ENCODE peak calls at places on chromosomes 5 and 9, in ten cellular contexts. R, O, P, L, Z, I, G, A, T and M are unnamed samples.

GRCh38 chr9:71115448-71115975 is 5.9 kb downstream of the TRPM3 start:
- DNase-seq in R (no peak), O (no peak), P (no peak), L (no peak), Z (no peak), I (no peak), G (no peak), A (no peak), T (no peak), M (no peak)

GRCh38 chr5:66915531-66915930 is 281.1 kb downstream of the CD180 start:
- DNase-seq in R (no peak), O (no peak), P (no peak), L (no peak), Z (no peak), I (no peak), G (no peak), A (no peak), T (no peak), M (no peak)

GRCh38 chr5:163161512-163161911 is 275.9 kb upstream of the CCNG1 start:
- DNase-seq in R (no peak), O (no peak), P (no peak), L (no peak), Z (no peak), I (no peak), G (no peak), A (no peak), T (no peak), M (no peak)

GRCh38 chr9:89984214-89984613 is 379.4 kb downstream of the GADD45G start:
- DNase-seq in R (peak; percentile 86), O (no peak), P (no peak), L (no peak), Z (no peak), I (no peak), G (no peak), A (no peak), T (no peak), M (no peak)

GRCh38 chr9:88590558-88591146 is 55.7 kb downstream of the NXNL2 start:
- DNase-seq in R (no peak), O (no peak), P (no peak), L (peak; percentile 33), Z (peak; percentile 17), I (no peak), G (peak; percentile 18), A (no peak), T (no peak), M (no peak)

GRCh38 chr5:91521313-91521712 is 138.2 kb upstream of the ARRDC3 start:
- DNase-seq in R (peak; percentile 6), O (no peak), P (no peak), L (no peak), Z (no peak), I (no peak), G (no peak), A (no peak), T (no peak), M (no peak)

GRCh38 chr5:146098047-146098446 is 7.3 kb downstream of the PLAC8L1 start:
- DNase-seq in R (no peak), O (no peak), P (no peak), L (no peak), Z (no peak), I (no peak), G (no peak), A (no peak), T (no peak), M (no peak)

GRCh38 chr5:93578813-93579560 is 2.0 kb downstream of the NR2F1-AS1 start:
- DNase-seq in R (no peak), O (peak; percentile 49), P (no peak), L (peak; percentile 70), Z (no peak), I (peak; percentile 62), G (peak; percentile 54), A (peak; percentile 78), T (peak; percentile 22), M (no peak)

GRCh38 chr9:107586493-107586892 is 96.9 kb upstream of the KLF4 start:
- DNase-seq in R (no peak), O (no peak), P (no peak), L (no peak), Z (no peak), I (no peak), G (no peak), A (no peak), T (no peak), M (no peak)

GRCh38 chr5:10454591-10455272 is 13.1 kb downstream of the ROPN1L start:
- DNase-seq in R (peak; percentile 37), O (peak; percentile 34), P (no peak), L (no peak), Z (no peak), I (no peak), G (no peak), A (no peak), T (no peak), M (no peak)

GRCh38 chr5:154712518-154713437 is 42.4 kb upstream of the LARP1 start:
- DNase-seq in R (peak; percentile 34), O (no peak), P (no peak), L (no peak), Z (peak; percentile 13), I (peak; percentile 71), G (no peak), A (no peak), T (no peak), M (no peak)

GRCh38 chr9:86721843-86722705 is 225.2 kb downstream of the GAS1 start:
- DNase-seq in R (peak; percentile 72), O (peak; percentile 37), P (no peak), L (no peak), Z (no peak), I (no peak), G (no peak), A (peak; percentile 58), T (no peak), M (peak; percentile 74)

GRCh38 chr5:61768692-61769281 is 436.7 kb downstream of the ZSWIM6 start:
- DNase-seq in R (peak; percentile 45), O (no peak), P (no peak), L (peak; percentile 64), Z (peak; percentile 76), I (no peak), G (peak; percentile 69), A (no peak), T (no peak), M (no peak)

GRCh38 chr5:142235050-142235797 is 89.6 kb downstream of the SPRY4 start:
- DNase-seq in R (peak; percentile 42), O (no peak), P (no peak), L (peak; percentile 62), Z (peak; percentile 41), I (no peak), G (peak; percentile 93), A (no peak), T (no peak), M (no peak)

GRCh38 chr9:22682536-22683392 is 236.1 kb downstream of the DMRTA1 start:
- DNase-seq in R (peak; percentile 62), O (peak; percentile 18), P (no peak), L (no peak), Z (no peak), I (no peak), G (no peak), A (no peak), T (no peak), M (peak; percentile 49)

GRCh38 chr9:129221233-129221632 is 43.2 kb upstream of the IER5L start:
- DNase-seq in R (no peak), O (no peak), P (no peak), L (no peak), Z (no peak), I (no peak), G (no peak), A (no peak), T (no peak), M (no peak)

GRCh38 chr9:78210841-78211301 is 25.0 kb upstream of the CEP78 start:
- DNase-seq in R (no peak), O (no peak), P (no peak), L (no peak), Z (no peak), I (no peak), G (no peak), A (no peak), T (no peak), M (no peak)

GRCh38 chr9:94767331-94768099 is 41.0 kb downstream of the AOPEP start:
- DNase-seq in R (no peak), O (no peak), P (no peak), L (no peak), Z (no peak), I (no peak), G (no peak), A (no peak), T (no peak), M (no peak)

GRCh38 chr5:42950466-42951168 is 89.5 kb downstream of the ANXA2R start:
- DNase-seq in R (peak; percentile 98), O (peak; percentile 68), P (peak; percentile 50), L (peak; percentile 21), Z (peak; percentile 67), I (peak; percentile 72), G (no peak), A (peak; percentile 57), T (peak; percentile 29), M (peak; percentile 99)
- H3K4me3 ChIP-seq in R (peak overlapping the region; percentile 33), O (peak overlapping the region; percentile 75), P (peak overlapping the region; percentile 72), L (no peak overlapping the region), Z (peak overlapping the region; percentile 30), I (peak overlapping the region; percentile 56), G (no peak overlapping the region), A (peak overlapping the region; percentile 55), T (peak overlapping the region; percentile 63), M (peak overlapping the region; percentile 64)

GRCh38 chr5:75466317-75466716 is 45.1 kb downstream of the CERT1 start:
- DNase-seq in R (no peak), O (no peak), P (no peak), L (no peak), Z (no peak), I (no peak), G (peak; percentile 46), A (no peak), T (no peak), M (no peak)
- H3K9me3 ChIP-seq in R (no peaks in the 10 kb centered on the region), O (peaks cover 30% of the 10 kb centered on the region), P (peaks cover 12% of the 10 kb centered on the region), L (peaks cover 4% of the 10 kb centered on the region), Z (peaks cover 12% of the 10 kb centered on the region), I (peaks cover 26% of the 10 kb centered on the region), G (peaks cover 10% of the 10 kb centered on the region), A (no peaks in the 10 kb centered on the region), T (peaks cover 36% of the 10 kb centered on the region), M (peaks cover 4% of the 10 kb centered on the region)

GRCh38 chr5:33102551-33102950 is 338.2 kb upstream of the TARS1 start:
- DNase-seq in R (no peak), O (no peak), P (no peak), L (no peak), Z (no peak), I (no peak), G (no peak), A (no peak), T (no peak), M (no peak)

GRCh38 chr5:33105521-33105941 is 335.2 kb upstream of the TARS1 start:
- DNase-seq in R (peak; percentile 24), O (no peak), P (no peak), L (no peak), Z (no peak), I (no peak), G (no peak), A (no peak), T (no peak), M (no peak)
- H3K4me3 ChIP-seq in R (no peak overlapping the region), O (no peak overlapping the region), P (no peak overlapping the region), L (no peak overlapping the region), Z (no peak overlapping the region), I (no peak overlapping the region), G (no peak overlapping the region), A (no peak overlapping the region), T (no peak overlapping the region), M (no peak overlapping the region)

GRCh38 chr5:159426694-159427093 is 96.4 kb upstream of the IL12B start:
- DNase-seq in R (no peak), O (no peak), P (no peak), L (no peak), Z (no peak), I (no peak), G (no peak), A (no peak), T (no peak), M (no peak)
- H3K9me3 ChIP-seq in R (no peaks in the 10 kb centered on the region), O (no peaks in the 10 kb centered on the region), P (no peaks in the 10 kb centered on the region), L (no peaks in the 10 kb centered on the region), Z (no peaks in the 10 kb centered on the region), I (no peaks in the 10 kb centered on the region), G (no peaks in the 10 kb centered on the region), A (no peaks in the 10 kb centered on the region), T (no peaks in the 10 kb centered on the region), M (no peaks in the 10 kb centered on the region)